ENCODE peak calls at places on chromosomes 11 and 22, in four cellular contexts. I is T follicular helper cell, N is left ventricle myocardium inferior, T is fibroblast of the aortic adventitia. S is an unnamed sample.

GRCh38 chr11:9461760-9462134 is 935 bp downstream of the ZNF143 start:
- DNase-seq in I (no peak), T (peak), N (no peak), S (no peak)

GRCh38 chr11:73330569-73331093 is 22.6 kb downstream of the ARHGEF17 start:
- DNase-seq in T (peak), I (no peak), N (no peak), S (no peak)

GRCh38 chr11:72758304-72758689 is 6.1 kb upstream of the ARAP1 start:
- DNase-seq in N (no peak), I (no peak), T (no peak), S (no peak)

GRCh38 chr22:32771761-32772160 is 29.7 kb upstream of the TIMP3 start:
- DNase-seq in T (no peak), I (no peak), N (no peak), S (no peak)

GRCh38 chr11:13329670-13330401 is 52.2 kb downstream of the BMAL1 start:
- DNase-seq in I (no peak), N (no peak), T (no peak), S (no peak)

GRCh38 chr22:44752285-44753188 is at the start of gene ARHGAP8:
- DNase-seq in N (no peak), I (no peak), T (no peak), S (no peak)

GRCh38 chr11:65115361-65116082 is 2.0 kb downstream of the ZNHIT2 start:
- DNase-seq in I (no peak), T (no peak), N (no peak), S (no peak)

GRCh38 chr11:97966901-97967300 is 1053.8 kb upstream of the CNTN5 start:
- DNase-seq in N (no peak), I (no peak), T (no peak), S (no peak)

GRCh38 chr11:77309401-77310085 is 8.1 kb upstream of the GDPD4 start:
- DNase-seq in I (no peak), N (no peak), T (no peak), S (no peak)

GRCh38 chr11:14320020-14320419 is 39.0 kb downstream of the RRAS2 start:
- DNase-seq in I (no peak), N (no peak), T (peak), S (no peak)

GRCh38 chr22:21972806-21973205 is 9.8 kb downstream of the TOP3B start:
- DNase-seq in N (no peak), T (no peak), I (no peak), S (no peak)

GRCh38 chr11:69718912-69719311 is 15.1 kb upstream of the FGF19 start:
- DNase-seq in N (no peak), T (no peak), I (no peak), S (no peak)

GRCh38 chr11:94656968-94657367 is 89.8 kb downstream of the PIWIL4 start:
- DNase-seq in N (no peak), I (no peak), T (no peak), S (no peak)

GRCh38 chr11:122085264-122085663 is 30.8 kb downstream of the BLID start:
- DNase-seq in I (no peak), T (peak), N (no peak), S (no peak)

GRCh38 chr11:704799-705645 is 1.0 kb upstream of the EPS8L2 start:
- DNase-seq in T (no peak), N (no peak), I (no peak), S (no peak)

GRCh38 chr11:2272946-2273280 is 2.5 kb upstream of the ASCL2 start:
- DNase-seq in N (no peak), T (no peak), I (no peak), S (no peak)

GRCh38 chr11:69587454-69588081 is 53.4 kb upstream of the CCND1 start:
- DNase-seq in I (no peak), N (no peak), T (peak), S (no peak)

GRCh38 chr22:44371741-44372525 is 59.2 kb upstream of the SHISAL1 start:
- DNase-seq in T (no peak), I (no peak), N (peak), S (no peak)

GRCh38 chr11:130442728-130443127 is 5.7 kb upstream of the ADAMTS15 start:
- DNase-seq in I (no peak), T (peak), N (no peak), S (no peak)